ENCODE peak calls at places on chromosomes 3 and 15, in eight cellular contexts. Z is HFF-Myc, Y is fibroblast of pulmonary artery, F is astrocyte of the spinal cord, D is choroid plexus epithelial cell, U is AG10803, J is transverse colon, T is fibroblast of lung. W is an unnamed sample.

GRCh38 chr15:68781766-68782588 is 38.7 kb downstream of the ANP32A start:
- DNase-seq in Y (no peak), Z (no peak), T (no peak), D (no peak), F (no peak), J (no peak), U (no peak), W (no peak)

GRCh38 chr3:18445421-18446066 is 20.4 kb upstream of the SATB1 start:
- DNase-seq in T (no peak), D (no peak), J (peak), Y (no peak), U (no peak), Z (no peak), F (no peak), W (no peak)

GRCh38 chr15:41927516-41927915 is 33.7 kb upstream of the SPTBN5 start:
- DNase-seq in Z (no peak), J (no peak), T (no peak), U (no peak), Y (no peak), F (no peak), D (no peak), W (no peak)

GRCh38 chr3:127458698-127459097 is 131.8 kb downstream of the TPRA1 start:
- DNase-seq in Z (no peak), Y (peak), J (no peak), F (no peak), U (no peak), D (peak), T (no peak), W (peak)

GRCh38 chr3:38186781-38187180 is 21.4 kb downstream of the OXSR1 start:
- DNase-seq in Z (no peak), T (no peak), F (no peak), D (no peak), J (no peak), U (no peak), Y (no peak), W (no peak)

GRCh38 chr3:158104346-158105020 is 1.7 kb downstream of the SHOX2 start:
- DNase-seq in Z (no peak), F (no peak), T (no peak), Y (no peak), U (peak), J (no peak), D (no peak), W (no peak)

GRCh38 chr3:189941679-189942078 is 179.0 kb downstream of the P3H2 start:
- DNase-seq in T (peak), J (no peak), Y (peak), Z (no peak), U (no peak), F (peak), D (peak), W (peak)

GRCh38 chr15:69863446-69863845 is 234.3 kb downstream of the TLE3 start:
- DNase-seq in Y (no peak), F (no peak), Z (no peak), D (no peak), J (no peak), T (no peak), U (no peak), W (no peak)

GRCh38 chr3:139388077-139388476 is 1.4 kb downstream of the COPB2 start:
- DNase-seq in F (no peak), Z (no peak), Y (no peak), J (no peak), U (no peak), T (no peak), D (no peak), W (no peak)

GRCh38 chr3:186440850-186441249 is 78.8 kb upstream of the DGKG start:
- DNase-seq in D (no peak), U (no peak), Y (no peak), J (no peak), F (no peak), Z (no peak), T (no peak), W (no peak)

GRCh38 chr3:54294214-54294613 is 171.9 kb downstream of the CACNA2D3 start:
- DNase-seq in U (no peak), Z (no peak), J (no peak), Y (no peak), F (no peak), T (no peak), D (no peak), W (no peak)

GRCh38 chr3:128942161-128942952 is 51.5 kb downstream of the CFAP92 start:
- DNase-seq in T (no peak), F (no peak), U (no peak), Y (no peak), D (no peak), Z (no peak), J (no peak), W (no peak)

GRCh38 chr3:24087469-24087868 is 142.4 kb downstream of the NR1D2 start:
- DNase-seq in Y (no peak), J (no peak), F (no peak), T (no peak), Z (no peak), U (no peak), D (no peak), W (no peak)

GRCh38 chr3:24086597-24087369 is 141.7 kb downstream of the NR1D2 start:
- DNase-seq in Z (no peak), D (peak), T (peak), U (peak), Y (peak), F (peak), J (no peak), W (peak)

GRCh38 chr3:24088782-24089181 is 143.7 kb downstream of the NR1D2 start:
- DNase-seq in U (peak), D (peak), F (peak), T (peak), Y (peak), J (no peak), Z (no peak), W (peak)
- TF ChIP-seq CTCF in U (peak), D (peak), F (peak), T (peak), Y (peak), J (peak), Z (peak), W (peak)

DNA sequence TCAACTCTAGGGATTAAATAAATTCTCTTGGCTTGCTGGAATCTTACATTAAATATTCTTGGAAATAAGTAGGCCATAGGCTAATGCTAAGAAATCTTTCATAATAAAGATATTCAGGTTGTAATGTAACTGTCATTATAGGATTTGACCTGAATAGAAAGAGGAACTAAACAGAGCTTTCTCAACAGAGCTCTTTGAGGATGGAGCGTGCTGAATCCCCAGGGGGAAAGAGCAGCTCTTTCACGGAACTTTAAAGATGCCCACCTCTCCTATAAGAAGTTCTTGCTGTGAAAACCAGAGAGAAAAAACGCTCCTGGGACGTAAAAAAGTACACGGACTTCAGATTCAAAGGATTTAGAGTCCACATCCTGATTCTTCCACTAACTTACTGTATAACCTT is 77.9 kb downstream of the NTRK3 start:
- DNase-seq in U (no peak), J (no peak), Z (no peak), F (no peak), T (no peak), Y (no peak), D (no peak), W (no peak)
- H3K4me3 ChIP-seq in U (no peak), J (no peak), Z (no peak), F (no peak), T (no peak), Y (no peak), D (no peak), W (no peak)

GRCh38 chr15:65304393-65305143 is at the start of gene RNU5B-1:
- DNase-seq in J (peak), U (peak), Z (peak), F (peak), T (peak), D (peak), Y (peak), W (peak)
- TF ChIP-seq CTCF in J (peak), U (peak), Z (no peak), F (peak), T (peak), D (peak), Y (peak), W (peak)

GRCh38 chr15:73685981-73686380 is 1.8 kb downstream of the CD276 start:
- DNase-seq in F (no peak), Z (no peak), Y (no peak), U (no peak), T (peak), J (no peak), D (peak), W (no peak)
- H3K4me3 ChIP-seq in F (peak), Z (peak), Y (peak), U (peak), T (peak), J (no peak), D (peak), W (peak)

DNA sequence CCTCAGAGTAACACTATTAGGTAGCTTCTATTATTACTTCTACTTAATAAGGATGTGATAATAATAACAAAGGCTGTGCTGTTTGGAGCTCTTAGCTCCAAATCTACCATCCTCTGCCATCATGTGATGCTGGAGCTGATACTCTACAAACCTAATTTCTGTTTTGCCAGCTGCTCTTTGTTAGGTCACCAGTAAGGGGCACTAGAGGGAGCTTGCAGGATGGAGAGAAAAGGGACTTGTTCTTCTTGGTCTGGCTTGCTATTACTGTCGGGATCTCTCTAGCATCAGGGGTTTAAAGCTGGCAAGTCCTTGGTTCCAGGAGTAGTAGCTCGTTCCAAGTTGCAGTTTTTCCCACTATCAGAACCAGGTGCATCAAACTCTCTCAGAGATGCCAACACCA is 194.9 kb upstream of the KBTBD8 start:
- DNase-seq in T (no peak), F (no peak), D (no peak), Z (no peak), Y (no peak), J (no peak), U (no peak), W (no peak)
- TF ChIP-seq CTCF in T (no peak), F (peak), D (peak), Z (peak), Y (peak), J (no peak), U (no peak), W (no peak)

GRCh38 chr3:11059090-11059798 is 66.7 kb downstream of the SLC6A1 start:
- DNase-seq in Z (peak), Y (peak), J (peak), F (peak), T (peak), U (peak), D (peak), W (peak)

GRCh38 chr3:11062704-11063103 is 70.2 kb downstream of the SLC6A1 start:
- DNase-seq in J (no peak), Z (no peak), D (no peak), F (no peak), T (no peak), Y (no peak), U (no peak), W (no peak)

GRCh38 chr3:11057655-11058054 is 65.1 kb downstream of the SLC6A1 start:
- DNase-seq in U (no peak), D (no peak), Y (no peak), J (no peak), Z (no peak), F (no peak), T (no peak), W (no peak)

GRCh38 chr3:11059799-11060115 is 67.2 kb downstream of the SLC6A1 start:
- DNase-seq in D (no peak), Y (no peak), J (no peak), Z (no peak), T (no peak), F (no peak), U (no peak), W (no peak)

GRCh38 chr3:11060500-11061251 is 68.1 kb downstream of the SLC6A1 start:
- DNase-seq in D (peak), Y (peak), F (peak), Z (no peak), J (peak), T (peak), U (peak), W (peak)
- H3K4me3 ChIP-seq in D (peak), Y (peak), F (peak), Z (no peak), J (no peak), T (peak), U (peak), W (peak)

W was measured in foreskin fibroblast.